ENCODE peak calls at places on chromosomes 1 and 21, in six cellular contexts. G, K, H, M, P and S are unnamed samples.

GRCh38 chr1:181104790-181105133 is 16.3 kb downstream of the IER5 start:
- ATAC-seq in G (peak; percentile 24), K (peak; percentile 14), H (no peak), M (peak; percentile 1), P (no peak), S (peak; percentile 20)

GRCh38 chr1:109687641-109688499 is at the start of gene GSTM1:
- ATAC-seq in G (no peak), K (peak; percentile 98), H (no peak), M (no peak), P (no peak), S (peak; percentile 98)

GRCh38 chr1:54571326-54571725 is 23.3 kb downstream of the ACOT11 start:
- ATAC-seq in G (no peak), K (no peak), H (no peak), M (no peak), P (no peak), S (no peak)

GRCh38 chr1:117209094-117209493 is 1.6 kb downstream of the VTCN1 start:
- ATAC-seq in G (no peak), K (no peak), H (no peak), M (no peak), P (no peak), S (no peak)

GRCh38 chr1:30977511-30977910 is 69.0 kb upstream of the SDC3 start:
- ATAC-seq in G (no peak), K (no peak), H (no peak), M (no peak), P (no peak), S (no peak)

GRCh38 chr1:203652718-203653461 is 26.3 kb downstream of the ATP2B4 start:
- ATAC-seq in G (no peak), K (peak; percentile 60), H (no peak), M (peak; percentile 82), P (peak; percentile 61), S (no peak)

GRCh38 chr1:170903961-170904360 is 31.4 kb upstream of the MROH9 start:
- ATAC-seq in G (no peak), K (no peak), H (peak; percentile 29), M (no peak), P (no peak), S (no peak)

GRCh38 chr1:180003026-180003695 is 48.6 kb downstream of the CEP350 start:
- ATAC-seq in G (no peak), K (no peak), H (peak; percentile 64), M (no peak), P (no peak), S (no peak)

GRCh38 chr1:172427191-172427590 is 6.7 kb downstream of the C1orf105 start:
- ATAC-seq in G (no peak), K (peak; percentile 54), H (no peak), M (peak; percentile 73), P (peak; percentile 37), S (no peak)

GRCh38 chr1:109850194-109850593 is 60.5 kb upstream of the CSF1 start:
- ATAC-seq in G (peak; percentile 65), K (no peak), H (no peak), M (no peak), P (no peak), S (no peak)

GRCh38 chr1:234919061-234919755 is 209.4 kb downstream of the TOMM20 start:
- ATAC-seq in G (no peak), K (no peak), H (peak; percentile 54), M (no peak), P (no peak), S (peak; percentile 67)

GRCh38 chr1:205961405-205961804 is 18.1 kb upstream of the SLC26A9 start:
- ATAC-seq in G (no peak), K (peak; percentile 93), H (peak; percentile 38), M (peak; percentile 54), P (no peak), S (no peak)

GRCh38 chr1:42392923-42393848 is 12.6 kb downstream of the RIMKLA start:
- ATAC-seq in G (peak; percentile 78), K (peak; percentile 47), H (no peak), M (no peak), P (no peak), S (no peak)

GRCh38 chr1:151540982-151541377 is 871 bp downstream of the TUFT1 start:
- ATAC-seq in G (no peak), K (no peak), H (peak; percentile 18), M (no peak), P (no peak), S (no peak)

GRCh38 chr21:43913928-43914327 is 48.9 kb downstream of the AGPAT3 start:
- ATAC-seq in G (no peak), K (no peak), H (peak; percentile 54), M (no peak), P (no peak), S (no peak)

GRCh38 chr1:94322696-94323095 is 85.3 kb upstream of the ARHGAP29 start:
- ATAC-seq in G (peak; percentile 41), K (no peak), H (peak; percentile 16), M (no peak), P (no peak), S (no peak)

GRCh38 chr1:153534933-153535663 is 693 bp downstream of the S100A6 start:
- ATAC-seq in G (no peak), K (peak; percentile 16), H (peak; percentile 65), M (no peak), P (peak; percentile 21), S (peak; percentile 47)